ENCODE peak calls at places on chromosomes 7 and 10, in eight cellular contexts. Z, L, B, U, W, C, M and A are unnamed samples.

GRCh38 chr10:28768227-28768626 is 90.9 kb downstream of the BAMBI start:
- DNase-seq in Z (no peak), L (no peak), B (no peak), U (no peak), W (no peak), C (no peak), M (no peak), A (no peak)

GRCh38 chr7:116495737-116496136 is 3.8 kb upstream of the CAV2 start:
- DNase-seq in Z (no peak), L (no peak), B (no peak), U (no peak), W (no peak), C (peak; percentile 66), M (no peak), A (peak; percentile 96)

GRCh38 chr10:77220150-77220549 is 417.5 kb downstream of the KCNMA1 start:
- DNase-seq in Z (no peak), L (no peak), B (no peak), U (no peak), W (no peak), C (no peak), M (no peak), A (no peak)

GRCh38 chr10:127940866-127941640 is 34.1 kb downstream of the PTPRE start:
- DNase-seq in Z (no peak), L (no peak), B (no peak), U (no peak), W (no peak), C (no peak), M (peak; percentile 22), A (no peak)

GRCh38 chr7:19621740-19622139 is 87.1 kb downstream of the POLR1F start:
- DNase-seq in Z (no peak), L (no peak), B (no peak), U (no peak), W (no peak), C (peak; percentile 31), M (no peak), A (peak; percentile 67)

GRCh38 chr10:86968271-86968993 is at the start of gene ADIRF:
- DNase-seq in Z (peak; percentile 1), L (peak; percentile 16), B (peak; percentile 14), U (no peak), W (no peak), C (no peak), M (peak; percentile 40), A (peak; percentile 92)

GRCh38 chr7:72163266-72163665 is 248.9 kb downstream of the CALN1 start:
- DNase-seq in Z (no peak), L (no peak), B (no peak), U (no peak), W (no peak), C (no peak), M (no peak), A (no peak)

GRCh38 chr7:105935250-105935649 is 27.8 kb upstream of the CDHR3 start:
- DNase-seq in Z (no peak), L (no peak), B (no peak), U (peak; percentile 22), W (no peak), C (no peak), M (no peak), A (no peak)

GRCh38 chr7:10138087-10138854 is 835.4 kb upstream of the PHF14 start:
- DNase-seq in Z (no peak), L (no peak), B (no peak), U (no peak), W (no peak), C (no peak), M (no peak), A (no peak)

GRCh38 chr10:8048281-8049008 is 6.0 kb upstream of the GATA3 start:
- DNase-seq in Z (no peak), L (peak; percentile 43), B (peak; percentile 67), U (no peak), W (no peak), C (no peak), M (peak; percentile 27), A (no peak)

GRCh38 chr7:130887182-130888016 is 153.4 kb upstream of the KLF14 start:
- DNase-seq in Z (no peak), L (no peak), B (no peak), U (no peak), W (no peak), C (no peak), M (no peak), A (peak; percentile 82)

GRCh38 chr10:108360187-108360586 is 1195.7 kb upstream of the SORCS1 start:
- DNase-seq in Z (no peak), L (no peak), B (no peak), U (no peak), W (no peak), C (peak; percentile 26), M (no peak), A (no peak)

GRCh38 chr7:14021069-14021468 is 31.6 kb upstream of the ETV1 start:
- DNase-seq in Z (no peak), L (no peak), B (no peak), U (peak; percentile 37), W (no peak), C (peak; percentile 25), M (no peak), A (peak; percentile 30)

GRCh38 chr7:1940863-1941262 is 270.8 kb downstream of the ELFN1 start:
- DNase-seq in Z (no peak), L (no peak), B (no peak), U (no peak), W (no peak), C (no peak), M (no peak), A (no peak)

GRCh38 chr10:92832998-92833642 is 15.2 kb upstream of the EXOC6 start:
- DNase-seq in Z (no peak), L (no peak), B (no peak), U (no peak), W (no peak), C (no peak), M (no peak), A (no peak)

GRCh38 chr10:1394155-1394912 is 338.1 kb downstream of the WDR37 start:
- DNase-seq in Z (no peak), L (no peak), B (no peak), U (no peak), W (no peak), C (no peak), M (no peak), A (no peak)

GRCh38 chr7:568681-569035 is 49.0 kb upstream of the PDGFA start:
- DNase-seq in Z (no peak), L (no peak), B (no peak), U (no peak), W (no peak), C (no peak), M (no peak), A (no peak)

GRCh38 chr7:127882313-127882920 is 148.8 kb downstream of the LRRC4 start:
- DNase-seq in Z (no peak), L (no peak), B (no peak), U (no peak), W (no peak), C (no peak), M (no peak), A (no peak)

GRCh38 chr10:34743804-34744203 is 71.3 kb downstream of the PARD3 start:
- DNase-seq in Z (no peak), L (no peak), B (no peak), U (no peak), W (no peak), C (no peak), M (no peak), A (peak; percentile 78)

GRCh38 chr10:23980054-23980453 is 228.9 kb upstream of the KIAA1217 start:
- DNase-seq in Z (no peak), L (no peak), B (no peak), U (peak; percentile 2), W (no peak), C (no peak), M (no peak), A (no peak)

GRCh38 chr10:124063736-124064135 is 29.7 kb downstream of the CHST15 start:
- DNase-seq in Z (peak; percentile 49), L (no peak), B (no peak), U (no peak), W (no peak), C (no peak), M (no peak), A (peak; percentile 81)

GRCh38 chr7:42053834-42054233 is 183.2 kb downstream of the GLI3 start:
- DNase-seq in Z (no peak), L (no peak), B (no peak), U (no peak), W (no peak), C (no peak), M (no peak), A (peak; percentile 12)

GRCh38 chr10:100327007-100327700 is 2.9 kb downstream of the PKD2L1 start:
- DNase-seq in Z (peak; percentile 70), L (no peak), B (peak; percentile 73), U (no peak), W (no peak), C (no peak), M (no peak), A (no peak)

GRCh38 chr7:155685070-155685790 is 40.8 kb downstream of the RBM33 start:
- DNase-seq in Z (no peak), L (no peak), B (no peak), U (no peak), W (no peak), C (no peak), M (no peak), A (no peak)

GRCh38 chr10:68461032-68461431 is 10.7 kb downstream of the DNA2 start:
- DNase-seq in Z (no peak), L (no peak), B (no peak), U (no peak), W (no peak), C (no peak), M (no peak), A (no peak)

GRCh38 chr10:3537518-3537917 is 247.5 kb downstream of the KLF6 start:
- DNase-seq in Z (no peak), L (no peak), B (no peak), U (no peak), W (no peak), C (no peak), M (no peak), A (no peak)

GRCh38 chr7:12091164-12091563 is 119.9 kb upstream of the TMEM106B start:
- DNase-seq in Z (no peak), L (no peak), B (no peak), U (no peak), W (no peak), C (no peak), M (no peak), A (no peak)

GRCh38 chr7:102912742-102913141 is at the start of gene LRRC17:
- DNase-seq in Z (no peak), L (no peak), B (no peak), U (no peak), W (peak; percentile 36), C (peak; percentile 76), M (peak; percentile 23), A (no peak)

GRCh38 chr10:62559481-62560206 is 185.5 kb downstream of the ZNF365 start:
- DNase-seq in Z (no peak), L (no peak), B (no peak), U (no peak), W (no peak), C (no peak), M (no peak), A (no peak)

GRCh38 chr10:117537436-117537903 is 5.1 kb upstream of the EMX2 start:
- DNase-seq in Z (peak; percentile 59), L (no peak), B (no peak), U (peak; percentile 28), W (peak; percentile 52), C (no peak), M (peak; percentile 62), A (no peak)

GRCh38 chr7:145884716-145885514 is 231.7 kb upstream of the CNTNAP2 start:
- DNase-seq in Z (no peak), L (no peak), B (no peak), U (no peak), W (no peak), C (no peak), M (no peak), A (no peak)

GRCh38 chr10:79149662-79150443 is 81.1 kb downstream of the ZMIZ1 start:
- DNase-seq in Z (no peak), L (peak; percentile 17), B (no peak), U (peak; percentile 80), W (no peak), C (no peak), M (no peak), A (peak; percentile 97)

GRCh38 chr7:1619152-1620079 is 49.6 kb upstream of the PSMG3 start:
- DNase-seq in Z (no peak), L (no peak), B (no peak), U (no peak), W (no peak), C (no peak), M (no peak), A (no peak)

GRCh38 chr7:131897016-131897789 is 340.8 kb upstream of the PODXL start:
- DNase-seq in Z (no peak), L (no peak), B (no peak), U (no peak), W (no peak), C (peak; percentile 12), M (peak; percentile 42), A (peak; percentile 80)